ENCODE peak calls at places on chromosomes 6 and 20, in five cellular contexts. One of them, this sample, is unnamed. For H3K9me3, the result is how much of the 10 kb centered on the place peaks cover.

GRCh38 chr6:158017621-158018369 is 36.1 kb downstream of the SYNJ2 start:
- DNase-seq in heart right ventricle: no peak
- DNase-seq in effector memory CD4-positive, alpha-beta T cell: no peak
- DNase-seq in OCI-LY7: no peak
- DNase-seq in neural progenitor cell: no peak
- DNase-seq in this sample: no peak

GRCh38 chr20:44461142-44461802 is 14.4 kb upstream of the TTPAL start:
- DNase-seq in heart right ventricle: no peak
- DNase-seq in effector memory CD4-positive, alpha-beta T cell: no peak
- DNase-seq in OCI-LY7: no peak
- DNase-seq in neural progenitor cell: no peak
- DNase-seq in this sample: no peak

GRCh38 chr6:43990627-43991619 is 136.3 kb downstream of the MRPL14 start:
- DNase-seq in heart right ventricle: no peak
- DNase-seq in effector memory CD4-positive, alpha-beta T cell: no peak
- DNase-seq in OCI-LY7: no peak
- DNase-seq in neural progenitor cell: no peak
- DNase-seq in this sample: no peak

GRCh38 chr6:164109770-164110140 is 695.2 kb downstream of the QKI start:
- DNase-seq in heart right ventricle: peak
- DNase-seq in effector memory CD4-positive, alpha-beta T cell: no peak
- DNase-seq in OCI-LY7: peak
- DNase-seq in neural progenitor cell: no peak
- DNase-seq in this sample: no peak

GRCh38 chr20:47854687-47855212 is 69.5 kb upstream of the SULF2 start:
- DNase-seq in heart right ventricle: no peak
- DNase-seq in effector memory CD4-positive, alpha-beta T cell: no peak
- DNase-seq in OCI-LY7: peak
- DNase-seq in neural progenitor cell: peak
- DNase-seq in this sample: no peak

GRCh38 chr20:15756001-15756400 is 817.2 kb downstream of the KIF16B start:
- DNase-seq in heart right ventricle: no peak
- DNase-seq in effector memory CD4-positive, alpha-beta T cell: no peak
- DNase-seq in OCI-LY7: no peak
- DNase-seq in neural progenitor cell: no peak
- DNase-seq in this sample: no peak

GRCh38 chr6:125102901-125103300 is 50.7 kb upstream of the TPD52L1 start:
- DNase-seq in heart right ventricle: no peak
- DNase-seq in effector memory CD4-positive, alpha-beta T cell: no peak
- DNase-seq in OCI-LY7: no peak
- DNase-seq in neural progenitor cell: no peak
- DNase-seq in this sample: no peak

GRCh38 chr20:2237059-2237458 is 58.7 kb upstream of the TGM3 start:
- DNase-seq in heart right ventricle: peak
- DNase-seq in effector memory CD4-positive, alpha-beta T cell: no peak
- DNase-seq in OCI-LY7: no peak
- DNase-seq in neural progenitor cell: peak
- DNase-seq in this sample: no peak

GRCh38 chr6:139871844-139872510 is 497.5 kb upstream of the CITED2 start:
- DNase-seq in heart right ventricle: no peak
- DNase-seq in effector memory CD4-positive, alpha-beta T cell: no peak
- DNase-seq in OCI-LY7: no peak
- DNase-seq in neural progenitor cell: no peak
- DNase-seq in this sample: no peak

GRCh38 chr6:33815854-33816253 is 12.1 kb upstream of the MLN start:
- DNase-seq in heart right ventricle: no peak
- DNase-seq in effector memory CD4-positive, alpha-beta T cell: no peak
- DNase-seq in OCI-LY7: peak
- DNase-seq in neural progenitor cell: peak
- DNase-seq in this sample: no peak

GRCh38 chr6:52141596-52141995 is 44.6 kb upstream of the IL17A start:
- DNase-seq in heart right ventricle: no peak
- DNase-seq in effector memory CD4-positive, alpha-beta T cell: no peak
- DNase-seq in OCI-LY7: no peak
- DNase-seq in neural progenitor cell: no peak
- DNase-seq in this sample: no peak

GRCh38 chr6:6588064-6588923 is at the start of gene LY86:
- DNase-seq in heart right ventricle: peak
- DNase-seq in effector memory CD4-positive, alpha-beta T cell: no peak
- DNase-seq in OCI-LY7: peak
- DNase-seq in neural progenitor cell: no peak
- DNase-seq in this sample: no peak

GRCh38 chr20:17059465-17059864 is 167.4 kb upstream of the PCSK2 start:
- DNase-seq in heart right ventricle: no peak
- DNase-seq in effector memory CD4-positive, alpha-beta T cell: no peak
- DNase-seq in OCI-LY7: no peak
- DNase-seq in neural progenitor cell: no peak
- DNase-seq in this sample: no peak

GRCh38 chr20:8082025-8082424 is 50.0 kb upstream of the PLCB1 start:
- DNase-seq in heart right ventricle: no peak
- DNase-seq in effector memory CD4-positive, alpha-beta T cell: no peak
- DNase-seq in OCI-LY7: peak
- DNase-seq in neural progenitor cell: peak
- DNase-seq in this sample: no peak

GRCh38 chr6:16302721-16303552 is 64.5 kb downstream of the GMPR start:
- DNase-seq in heart right ventricle: no peak
- DNase-seq in effector memory CD4-positive, alpha-beta T cell: no peak
- DNase-seq in OCI-LY7: no peak
- DNase-seq in neural progenitor cell: peak
- DNase-seq in this sample: no peak

GRCh38 chr6:46352541-46353267 is 138.5 kb downstream of the RCAN2 start:
- DNase-seq in heart right ventricle: peak
- DNase-seq in effector memory CD4-positive, alpha-beta T cell: no peak
- DNase-seq in OCI-LY7: no peak
- DNase-seq in neural progenitor cell: no peak
- DNase-seq in this sample: no peak

GRCh38 chr20:29689411-29690225 is 1567.8 kb upstream of the DEFB115 start:
- DNase-seq in heart right ventricle: peak
- DNase-seq in effector memory CD4-positive, alpha-beta T cell: no peak
- DNase-seq in OCI-LY7: no peak
- DNase-seq in neural progenitor cell: no peak
- DNase-seq in this sample: no peak

GRCh38 chr20:29690274-29690673 is 1567.2 kb upstream of the DEFB115 start:
- DNase-seq in heart right ventricle: no peak
- DNase-seq in effector memory CD4-positive, alpha-beta T cell: no peak
- DNase-seq in OCI-LY7: no peak
- DNase-seq in neural progenitor cell: no peak
- DNase-seq in this sample: no peak

GRCh38 chr20:29687438-29687837 is 1570.0 kb upstream of the DEFB115 start:
- DNase-seq in heart right ventricle: no peak
- DNase-seq in effector memory CD4-positive, alpha-beta T cell: no peak
- DNase-seq in OCI-LY7: no peak
- DNase-seq in neural progenitor cell: no peak
- DNase-seq in this sample: no peak
- H3K9me3 ChIP-seq in heart right ventricle: under half
- H3K9me3 ChIP-seq in effector memory CD4-positive, alpha-beta T cell: under half
- H3K9me3 ChIP-seq in OCI-LY7: under half
- H3K9me3 ChIP-seq in neural progenitor cell: under half
- H3K9me3 ChIP-seq in this sample: under half

GRCh38 chr20:59958123-59958522 is at the start of gene CDH26:
- DNase-seq in heart right ventricle: no peak
- DNase-seq in effector memory CD4-positive, alpha-beta T cell: no peak
- DNase-seq in OCI-LY7: no peak
- DNase-seq in neural progenitor cell: no peak
- DNase-seq in this sample: no peak
- H3K9me3 ChIP-seq in heart right ventricle: under half
- H3K9me3 ChIP-seq in effector memory CD4-positive, alpha-beta T cell: under half
- H3K9me3 ChIP-seq in OCI-LY7: under half
- H3K9me3 ChIP-seq in neural progenitor cell: under half
- H3K9me3 ChIP-seq in this sample: under half

DNA sequence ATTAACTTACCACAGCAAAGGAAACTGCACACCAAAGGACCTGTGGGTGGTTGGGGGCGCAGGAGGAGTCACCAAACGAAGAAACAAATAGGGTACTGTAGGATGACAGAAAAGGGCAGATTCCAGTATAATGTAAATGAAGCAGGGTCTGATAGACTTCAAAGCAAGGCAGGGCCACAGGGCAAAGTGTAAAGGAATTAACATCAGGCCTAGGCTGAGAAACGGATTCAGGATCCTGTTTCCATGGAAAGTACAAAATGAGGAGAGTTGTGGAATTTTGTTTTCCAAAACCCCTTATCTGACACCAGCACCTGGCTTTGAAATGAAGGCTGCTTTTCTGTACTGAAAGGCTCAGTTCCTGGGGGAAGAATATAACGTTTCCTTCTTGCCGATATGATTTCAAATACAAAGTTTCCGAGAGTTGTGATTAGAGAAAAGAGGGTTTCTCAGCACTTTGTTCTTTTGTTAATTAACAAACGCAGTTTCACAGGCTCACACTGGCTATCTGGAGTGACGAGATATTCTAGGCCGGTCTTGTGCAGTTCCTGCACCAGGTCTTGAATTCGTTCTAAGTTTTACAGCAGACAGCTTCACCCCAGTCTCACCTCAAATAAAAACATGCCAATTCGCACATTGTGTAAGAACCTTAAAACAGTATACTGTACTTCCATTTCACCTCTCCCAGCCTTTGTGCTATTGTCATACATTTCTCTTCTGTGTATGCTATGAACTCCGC is 5.8 kb downstream of the DEFB123 start:
- DNase-seq in heart right ventricle: no peak
- DNase-seq in effector memory CD4-positive, alpha-beta T cell: no peak
- DNase-seq in OCI-LY7: no peak
- DNase-seq in neural progenitor cell: no peak
- DNase-seq in this sample: no peak
- H3K9me3 ChIP-seq in heart right ventricle: under half
- H3K9me3 ChIP-seq in effector memory CD4-positive, alpha-beta T cell: under half
- H3K9me3 ChIP-seq in OCI-LY7: under half
- H3K9me3 ChIP-seq in neural progenitor cell: under half
- H3K9me3 ChIP-seq in this sample: under half

GRCh38 chr6:116858060-116858459 is 19.0 kb upstream of the RFX6 start:
- DNase-seq in heart right ventricle: no peak
- DNase-seq in effector memory CD4-positive, alpha-beta T cell: no peak
- DNase-seq in OCI-LY7: no peak
- DNase-seq in neural progenitor cell: no peak
- DNase-seq in this sample: no peak

DNA sequence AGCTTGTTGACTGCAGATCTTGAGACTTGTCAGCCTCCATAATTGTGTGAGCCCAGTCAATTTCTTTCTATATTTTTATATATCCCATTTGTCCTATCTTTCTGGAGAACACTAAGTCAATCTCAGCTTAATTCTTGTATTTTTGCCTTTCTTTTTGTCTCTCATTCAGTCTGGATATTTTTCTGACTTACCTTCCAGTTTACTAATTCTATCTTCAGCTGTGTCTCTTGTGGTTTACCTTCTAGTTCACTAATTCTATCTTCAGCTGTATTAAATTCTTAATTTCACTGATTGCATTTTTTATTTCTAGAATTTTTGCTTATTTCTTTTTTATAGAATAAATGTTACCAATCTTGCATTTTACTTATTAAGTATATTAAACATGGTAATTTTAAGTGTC is 17.8 kb upstream of the RFX6 start:
- DNase-seq in heart right ventricle: no peak
- DNase-seq in effector memory CD4-positive, alpha-beta T cell: no peak
- DNase-seq in OCI-LY7: peak
- DNase-seq in neural progenitor cell: no peak
- DNase-seq in this sample: no peak
- H3K9me3 ChIP-seq in heart right ventricle: half or more
- H3K9me3 ChIP-seq in effector memory CD4-positive, alpha-beta T cell: under half
- H3K9me3 ChIP-seq in OCI-LY7: under half
- H3K9me3 ChIP-seq in neural progenitor cell: under half
- H3K9me3 ChIP-seq in this sample: under half

This sample was measured in T-helper 17 cell.